ENCODE peak calls at places on chromosomes 2 and 18, in eight cellular contexts. Q is sciatic nerve; A is hippocampal formation; X is NCI-H1105; M is brain microvascular endothelial cell; T is LoVo; F is T-helper 9 cell; J is activated CD8-positive, alpha-beta memory T cell treated with anti-CD3 and anti-CD28 coated beads, Interleukin-2, amount 50 U/mL, for 48 hours. B is an unnamed sample.

GRCh38 chr2:22126978-22127377 is 1003.2 kb downstream of the TDRD15 start:
- DNase-seq in Q (no peak), A (no peak), X (no peak), M (no peak), T (no peak), F (no peak), J (no peak), B (no peak)

GRCh38 chr2:154992826-154993225 is 294.3 kb downstream of the KCNJ3 start:
- DNase-seq in Q (no peak), A (no peak), X (no peak), M (no peak), T (no peak), F (no peak), J (no peak), B (no peak)

GRCh38 chr2:27596627-27597026 is 13.8 kb downstream of the ZNF512 start:
- DNase-seq in Q (no peak), A (no peak), X (no peak), M (no peak), T (no peak), F (no peak), J (no peak), B (peak; percentile 15)

GRCh38 chr2:96356889-96357288 is 21.3 kb downstream of the NCAPH start:
- DNase-seq in Q (no peak), A (no peak), X (no peak), M (no peak), T (no peak), F (no peak), J (no peak), B (peak; percentile 47)

GRCh38 chr2:61177727-61178549 is 15.9 kb downstream of the C2orf74 start:
- DNase-seq in Q (peak; percentile 67), A (no peak), X (no peak), M (no peak), T (no peak), F (peak; percentile 37), J (peak; percentile 76), B (peak; percentile 33)

GRCh38 chr2:86622878-86623548 is 652 bp downstream of the RNF103 start:
- DNase-seq in Q (peak; percentile 79), A (peak; percentile 43), X (peak; percentile 24), M (peak; percentile 11), T (peak; percentile 17), F (peak; percentile 16), J (peak; percentile 78), B (no peak)

GRCh38 chr2:53088062-53088461 is 679.5 kb upstream of the CHAC2 start:
- DNase-seq in Q (no peak), A (no peak), X (no peak), M (no peak), T (no peak), F (no peak), J (no peak), B (no peak)

GRCh38 chr2:74525717-74526648 is at the start of gene DQX1:
- DNase-seq in Q (no peak), A (no peak), X (no peak), M (no peak), T (peak; percentile 47), F (no peak), J (no peak), B (no peak)

GRCh38 chr2:156437876-156438410 is 1.8 kb downstream of the GPD2 start:
- DNase-seq in Q (no peak), A (no peak), X (no peak), M (no peak), T (no peak), F (no peak), J (no peak), B (no peak)

GRCh38 chr2:190646780-190647626 is 1.9 kb upstream of the NAB1 start:
- DNase-seq in Q (no peak), A (no peak), X (no peak), M (no peak), T (no peak), F (no peak), J (no peak), B (peak; percentile 64)

GRCh38 chr18:51668101-51668500 is 470.6 kb upstream of the MEX3C start:
- DNase-seq in Q (peak; percentile 64), A (peak; percentile 53), X (peak; percentile 73), M (peak; percentile 41), T (peak; percentile 44), F (no peak), J (peak; percentile 87), B (peak; percentile 36)

GRCh38 chr2:206556357-206556949 is 85.8 kb upstream of the FAM237A start:
- DNase-seq in Q (no peak), A (no peak), X (peak; percentile 49), M (no peak), T (peak; percentile 34), F (no peak), J (no peak), B (peak; percentile 47)

GRCh38 chr2:216622526-216622925 is 10.7 kb upstream of the IGFBP2 start:
- DNase-seq in Q (no peak), A (no peak), X (no peak), M (no peak), T (no peak), F (no peak), J (no peak), B (no peak)

GRCh38 chr2:7819860-7820259 is 862.0 kb upstream of the ID2 start:
- DNase-seq in Q (no peak), A (no peak), X (no peak), M (no peak), T (no peak), F (no peak), J (no peak), B (no peak)

GRCh38 chr18:75638223-75638596 is 210.7 kb upstream of the SMIM21 start:
- DNase-seq in Q (no peak), A (peak; percentile 62), X (no peak), M (peak; percentile 29), T (no peak), F (no peak), J (no peak), B (peak; percentile 56)

GRCh38 chr2:61283443-61284160 is 121.6 kb downstream of the C2orf74 start:
- DNase-seq in Q (no peak), A (no peak), X (no peak), M (no peak), T (no peak), F (no peak), J (no peak), B (no peak)

GRCh38 chr2:172102159-172102857 is 392 bp downstream of the DLX2 start:
- DNase-seq in Q (peak; percentile 62), A (no peak), X (peak; percentile 96), M (no peak), T (no peak), F (no peak), J (no peak), B (peak; percentile 36)

GRCh38 chr18:59612461-59612860 is 84.8 kb downstream of the CCBE1 start:
- DNase-seq in Q (no peak), A (no peak), X (no peak), M (no peak), T (no peak), F (no peak), J (no peak), B (peak; percentile 91)

GRCh38 chr18:34661464-34662087 is 48.5 kb upstream of the DTNA start:
- DNase-seq in Q (no peak), A (no peak), X (peak; percentile 44), M (peak; percentile 46), T (peak; percentile 47), F (no peak), J (no peak), B (peak; percentile 65)

GRCh38 chr18:57352271-57352701 is at the start of gene ST8SIA3:
- DNase-seq in Q (no peak), A (no peak), X (peak; percentile 30), M (no peak), T (no peak), F (no peak), J (no peak), B (no peak)

GRCh38 chr2:12921321-12921720 is 204.6 kb downstream of the TRIB2 start:
- DNase-seq in Q (no peak), A (no peak), X (no peak), M (no peak), T (no peak), F (no peak), J (no peak), B (peak; percentile 21)

GRCh38 chr18:62545098-62545497 is 22.3 kb downstream of the ZCCHC2 start:
- DNase-seq in Q (no peak), A (no peak), X (no peak), M (no peak), T (no peak), F (no peak), J (no peak), B (no peak)

GRCh38 chr2:50951416-50951815 is 80.5 kb downstream of the NRXN1 start:
- DNase-seq in Q (no peak), A (no peak), X (no peak), M (no peak), T (no peak), F (no peak), J (no peak), B (peak; percentile 5)

GRCh38 chr2:134515137-134515536 is 203.7 kb downstream of the TMEM163 start:
- DNase-seq in Q (no peak), A (no peak), X (no peak), M (no peak), T (no peak), F (no peak), J (no peak), B (no peak)